ENCODE peak calls at places on chromosomes 1 and 21, in four cellular contexts. One of them, this sample, is unnamed.

GRCh38 chr1:24417681-24418080 is 2.1 kb downstream of the NIPAL3 start:
- DNase-seq in Kasumi-1: no peak
- DNase-seq in GM03348: peak
- DNase-seq in RPMI8226: no peak
- DNase-seq in this sample: no peak

GRCh38 chr21:31957631-31958030 is 84.8 kb downstream of the HUNK start:
- DNase-seq in Kasumi-1: no peak
- DNase-seq in GM03348: no peak
- DNase-seq in RPMI8226: no peak
- DNase-seq in this sample: no peak

GRCh38 chr1:47643506-47644215 is 205.8 kb downstream of the FOXD2 start:
- DNase-seq in Kasumi-1: no peak
- DNase-seq in GM03348: peak
- DNase-seq in RPMI8226: no peak
- DNase-seq in this sample: no peak

GRCh38 chr1:19735419-19736127 is 64.1 kb downstream of the TMCO4 start:
- DNase-seq in Kasumi-1: no peak
- DNase-seq in GM03348: peak
- DNase-seq in RPMI8226: no peak
- DNase-seq in this sample: no peak

GRCh38 chr1:42765271-42765670 is 1.6 kb downstream of the P3H1 start:
- DNase-seq in Kasumi-1: no peak
- DNase-seq in GM03348: no peak
- DNase-seq in RPMI8226: no peak
- DNase-seq in this sample: no peak

GRCh38 chr1:46183926-46184557 is 7.8 kb upstream of the P3R3URF start:
- DNase-seq in Kasumi-1: peak
- DNase-seq in GM03348: no peak
- DNase-seq in RPMI8226: no peak
- DNase-seq in this sample: peak

GRCh38 chr1:66374561-66375111 is 159.3 kb upstream of the SGIP1 start:
- DNase-seq in Kasumi-1: no peak
- DNase-seq in GM03348: peak
- DNase-seq in RPMI8226: no peak
- DNase-seq in this sample: no peak

GRCh38 chr21:43294194-43294902 is 125.5 kb downstream of the CRYAA start:
- DNase-seq in Kasumi-1: no peak
- DNase-seq in GM03348: no peak
- DNase-seq in RPMI8226: no peak
- DNase-seq in this sample: no peak

GRCh38 chr1:68223714-68224113 is 8.6 kb downstream of the WLS start:
- DNase-seq in Kasumi-1: no peak
- DNase-seq in GM03348: no peak
- DNase-seq in RPMI8226: no peak
- DNase-seq in this sample: no peak